ENCODE peak calls at places on chromosomes 13 and 19, in five cellular contexts. I, D, F, P and J are unnamed samples.

GRCh38 chr13:42354246-42355117 is 82.5 kb downstream of the AKAP11 start:
- DNase-seq in I (no peak), D (no peak), F (no peak), P (no peak), J (no peak)

GRCh38 chr13:41012536-41012935 is 6.6 kb downstream of the ELF1 start:
- DNase-seq in I (no peak), D (no peak), F (no peak), P (no peak), J (no peak)

GRCh38 chr13:57123660-57124059 is 17.1 kb upstream of the PRR20A start:
- DNase-seq in I (no peak), D (no peak), F (no peak), P (no peak), J (no peak)

GRCh38 chr13:25584975-25585374 is 213.2 kb downstream of the ATP8A2 start:
- DNase-seq in I (no peak), D (no peak), F (no peak), P (no peak), J (no peak)

GRCh38 chr13:57633950-57634828 is 2.6 kb downstream of the PCDH17 start:
- DNase-seq in I (peak; percentile 68), D (no peak), F (no peak), P (peak; percentile 11), J (peak; percentile 8)

GRCh38 chr19:6278740-6279619 is 795 bp downstream of the MLLT1 start:
- DNase-seq in I (no peak), D (peak; percentile 29), F (no peak), P (no peak), J (no peak)

GRCh38 chr13:74134226-74134776 is at the start of gene KLF12:
- DNase-seq in I (peak; percentile 71), D (peak; percentile 88), F (peak; percentile 97), P (peak; percentile 67), J (peak; percentile 53)

GRCh38 chr13:33927315-33927714 is 109.4 kb downstream of the RFC3 start:
- DNase-seq in I (no peak), D (no peak), F (no peak), P (peak; percentile 16), J (no peak)

GRCh38 chr19:29525901-29526729 is at the start of gene VSTM2B:
- DNase-seq in I (no peak), D (no peak), F (no peak), P (no peak), J (peak; percentile 64)

GRCh38 chr19:21462540-21462939 is 42.9 kb upstream of the ZNF429 start:
- DNase-seq in I (no peak), D (no peak), F (no peak), P (no peak), J (no peak)

GRCh38 chr19:29040291-29040690 is 172.7 kb downstream of the UQCRFS1 start:
- DNase-seq in I (peak; percentile 3), D (no peak), F (no peak), P (no peak), J (no peak)

GRCh38 chr13:52371736-52372247 is 34.2 kb downstream of the THSD1 start:
- DNase-seq in I (no peak), D (peak; percentile 51), F (no peak), P (no peak), J (no peak)

GRCh38 chr19:57935731-57936130 is 529 bp upstream of the ZNF418 start:
- DNase-seq in I (no peak), D (no peak), F (no peak), P (no peak), J (no peak)

GRCh38 chr19:48271531-48272151 is 1.8 kb downstream of the ZNF114 start:
- DNase-seq in I (no peak), D (peak; percentile 25), F (no peak), P (peak; percentile 55), J (no peak)

GRCh38 chr13:113747291-113747833 is 11.7 kb upstream of the TMEM255B start:
- DNase-seq in I (no peak), D (no peak), F (no peak), P (no peak), J (no peak)

GRCh38 chr13:99433543-99434075 is 67.7 kb upstream of the TM9SF2 start:
- DNase-seq in I (no peak), D (no peak), F (no peak), P (no peak), J (no peak)

GRCh38 chr13:74920361-74920760 is 561.6 kb downstream of the TBC1D4 start:
- DNase-seq in I (no peak), D (no peak), F (no peak), P (no peak), J (no peak)